ENCODE peak calls at places on chromosome 17, in four cellular contexts. C, X, N and G are unnamed samples.

GRCh38 chr17:12637015-12637414 is 28.7 kb upstream of the MYOCD start:
- DNase-seq in C (no peak), X (no peak), N (peak; percentile 47), G (no peak)

GRCh38 chr17:82399601-82400101 is 18.5 kb upstream of the HEXD start:
- DNase-seq in C (no peak), X (no peak), N (no peak), G (no peak)

GRCh38 chr17:6995500-6996255 is at the start of gene ALOX12:
- DNase-seq in C (no peak), X (no peak), N (no peak), G (no peak)

GRCh38 chr17:58344047-58344790 is 7.8 kb downstream of the SUPT4H1 start:
- DNase-seq in C (no peak), X (no peak), N (no peak), G (no peak)

GRCh38 chr17:62653002-62653830 is 25.7 kb downstream of the MRC2 start:
- DNase-seq in C (no peak), X (peak; percentile 90), N (no peak), G (no peak)

GRCh38 chr17:41769985-41770384 is 16.5 kb downstream of the JUP start:
- DNase-seq in C (no peak), X (no peak), N (no peak), G (no peak)

GRCh38 chr17:81980752-81981239 is 3.4 kb downstream of the ASPSCR1 start:
- DNase-seq in C (no peak), X (no peak), N (no peak), G (no peak)

GRCh38 chr17:57524790-57525543 is 220.1 kb downstream of the CCDC182 start:
- DNase-seq in C (peak; percentile 35), X (no peak), N (no peak), G (no peak)

GRCh38 chr17:21272881-21273839 is 11.4 kb upstream of the MAP2K3 start:
- DNase-seq in C (no peak), X (peak; percentile 84), N (no peak), G (no peak)

GRCh38 chr17:57970706-57971105 is 15.5 kb upstream of the CUEDC1 start:
- DNase-seq in C (no peak), X (no peak), N (no peak), G (no peak)

GRCh38 chr17:1331708-1332107 is 52.2 kb downstream of the TRARG1 start:
- DNase-seq in C (no peak), X (peak; percentile 54), N (no peak), G (no peak)

GRCh38 chr17:49616086-49616485 is 40.4 kb downstream of the NXPH3 start:
- DNase-seq in C (no peak), X (peak; percentile 14), N (no peak), G (no peak)

GRCh38 chr17:76755285-76755684 is 17.4 kb downstream of the MFSD11 start:
- DNase-seq in C (no peak), X (no peak), N (no peak), G (no peak)

GRCh38 chr17:49616546-49617205 is 41.0 kb downstream of the NXPH3 start:
- DNase-seq in C (no peak), X (no peak), N (no peak), G (no peak)

GRCh38 chr17:42276609-42277341 is 584 bp upstream of the STAT5B start:
- DNase-seq in C (peak; percentile 73), X (peak; percentile 79), N (no peak), G (no peak)

GRCh38 chr17:39954876-39955275 is 7.9 kb upstream of the GSDMA start:
- DNase-seq in C (peak; percentile 44), X (no peak), N (no peak), G (no peak)

GRCh38 chr17:82086941-82087906 is 10.8 kb downstream of the FASN start:
- DNase-seq in C (no peak), X (no peak), N (no peak), G (no peak)

GRCh38 chr17:62702746-62703268 is 75.3 kb downstream of the MRC2 start:
- DNase-seq in C (no peak), X (no peak), N (no peak), G (no peak)

GRCh38 chr17:45578516-45579455 is 88.3 kb upstream of the PLEKHM1 start:
- DNase-seq in C (no peak), X (peak; percentile 6), N (no peak), G (no peak)

GRCh38 chr17:42286411-42287295 is 1.6 kb upstream of the STAT5A start:
- DNase-seq in C (no peak), X (no peak), N (no peak), G (no peak)

GRCh38 chr17:83115202-83115651 is 35.8 kb downstream of the METRNL start:
- DNase-seq in C (no peak), X (no peak), N (no peak), G (no peak)

GRCh38 chr17:7833011-7833794 is 814 bp upstream of the KDM6B start:
- DNase-seq in C (no peak), X (no peak), N (no peak), G (no peak)

GRCh38 chr17:30035369-30035768 is 81.2 kb upstream of the NSRP1 start:
- DNase-seq in C (no peak), X (no peak), N (no peak), G (no peak)

DNA sequence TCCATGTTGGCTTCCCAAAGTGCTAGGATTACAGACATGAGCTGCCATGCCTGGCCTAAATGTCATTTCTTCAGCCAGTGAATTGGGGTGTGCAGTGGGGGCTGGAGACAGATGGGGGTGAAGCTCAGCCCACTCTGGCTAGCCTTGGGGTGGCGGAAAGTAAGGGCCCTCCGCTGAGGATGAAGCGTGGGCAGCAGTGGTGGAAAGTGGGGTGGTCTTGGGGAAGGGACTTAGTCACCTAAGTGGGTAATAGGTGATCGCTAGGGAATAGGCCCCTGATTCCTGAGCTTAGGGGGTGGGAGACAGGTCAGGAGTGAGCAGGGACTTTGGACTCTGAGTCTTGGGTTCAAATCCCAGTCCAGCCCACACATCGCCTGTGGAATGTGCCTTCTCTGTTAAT is 2.2 kb downstream of the LLGL1 start:
- DNase-seq in C (no peak), X (no peak), N (no peak), G (no peak)
- TF ChIP-seq FOSL1 in C (no peak), X (no peak), N (no peak), G (no peak)

GRCh38 chr17:75549246-75550138 is 24.0 kb downstream of the LLGL2 start:
- DNase-seq in C (peak; percentile 89), X (no peak), N (no peak), G (peak; percentile 63)

GRCh38 chr17:75552847-75553552 is 27.5 kb downstream of the LLGL2 start:
- DNase-seq in C (peak; percentile 94), X (no peak), N (no peak), G (no peak)

GRCh38 chr17:75550139-75550465 is 24.6 kb downstream of the LLGL2 start:
- DNase-seq in C (no peak), X (no peak), N (no peak), G (no peak)

GRCh38 chr17:75552425-75552824 is 26.9 kb downstream of the LLGL2 start:
- DNase-seq in C (no peak), X (no peak), N (no peak), G (no peak)

DNA sequence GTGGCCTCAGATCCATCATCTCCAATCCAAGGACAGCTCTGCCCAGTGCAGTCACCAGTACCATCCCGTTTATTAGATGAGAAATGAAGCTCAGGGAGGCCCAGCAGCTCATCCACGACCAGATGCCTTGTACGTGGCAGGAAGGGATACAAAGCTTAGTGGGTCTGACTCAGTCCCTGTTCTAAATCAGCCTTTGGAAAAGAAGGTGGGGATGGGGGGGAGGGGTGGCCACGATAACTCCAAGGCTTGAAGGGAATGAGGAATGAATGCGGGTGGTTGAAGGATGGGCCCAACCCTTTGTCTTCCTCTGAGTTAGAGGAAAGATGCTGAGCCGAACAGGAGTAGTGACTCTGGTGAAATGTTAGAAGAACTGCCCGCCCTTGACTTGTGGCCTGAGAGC is 25.8 kb downstream of the LLGL2 start:
- DNase-seq in C (no peak), X (no peak), N (no peak), G (no peak)
- TF ChIP-seq FOSL1 in C (no peak), X (no peak), N (no peak), G (no peak)

GRCh38 chr17:43839670-43840101 is 6.7 kb upstream of the MPP3 start:
- DNase-seq in C (peak; percentile 48), X (no peak), N (no peak), G (peak; percentile 76)
- TF ChIP-seq FOSL1 in C (no peak), X (no peak), N (no peak), G (no peak)

GRCh38 chr17:67281736-67282135 is 36.7 kb upstream of the HELZ start:
- DNase-seq in C (no peak), X (no peak), N (no peak), G (no peak)
- TF ChIP-seq FOSL1 in C (no peak), X (no peak), N (no peak), G (no peak)

DNA sequence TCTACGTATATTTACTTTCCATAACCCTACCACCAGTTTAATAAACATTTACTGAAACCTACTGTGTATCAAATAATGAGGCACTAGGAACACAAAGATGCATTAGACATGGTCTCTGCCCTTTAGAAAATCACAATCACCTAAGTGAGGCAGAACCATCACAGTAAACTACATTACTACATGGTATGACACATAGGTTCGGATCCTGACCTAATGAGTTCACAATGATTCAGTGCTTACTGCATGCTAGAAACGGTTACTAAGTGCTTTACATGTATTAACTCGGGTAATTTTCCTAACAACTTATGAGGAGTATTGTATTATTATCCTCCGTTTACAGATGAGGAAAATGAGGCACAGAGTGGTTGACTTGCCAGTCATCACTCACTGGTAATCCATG is 5.2 kb upstream of the SYNRG start:
- DNase-seq in C (no peak), X (no peak), N (no peak), G (no peak)
- TF ChIP-seq FOSL1 in C (no peak), X (no peak), N (no peak), G (no peak)

GRCh38 chr17:4950075-4950756 is 703 bp upstream of the ENO3 start:
- DNase-seq in C (peak; percentile 56), X (peak; percentile 55), N (no peak), G (no peak)
- TF ChIP-seq FOSL1 in C (no peak), X (peak; percentile 94), N (no peak), G (no peak)